ENCODE peak calls at places on chromosomes 5 and 9, in six cellular contexts. A is HCT116, L is fibroblast of lung, I is GM12865, J is body of pancreas, O is sigmoid colon. H is an unnamed sample.

GRCh38 chr5:128038641-128039040 is 44.9 kb upstream of the SLC12A2 start:
- DNase-seq in A (peak), L (peak), I (no peak), J (no peak), O (no peak), H (no peak)

GRCh38 chr5:134394932-134395331 is 16.7 kb downstream of the CDKN2AIPNL start:
- DNase-seq in A (no peak), L (peak), I (no peak), J (no peak), O (no peak), H (no peak)

GRCh38 chr5:181151146-181151545 is 3.8 kb downstream of the OR2V2 start:
- DNase-seq in A (no peak), L (no peak), I (peak), J (no peak), O (no peak), H (no peak)

GRCh38 chr5:172840077-172840777 is 6.2 kb downstream of the ERGIC1 start:
- DNase-seq in A (no peak), L (no peak), I (no peak), J (peak), O (no peak), H (no peak)

GRCh38 chr5:72387985-72388384 is 67.8 kb downstream of the PTCD2 start:
- DNase-seq in A (no peak), L (peak), I (no peak), J (no peak), O (no peak), H (no peak)

GRCh38 chr9:81771606-81772005 is 82.3 kb upstream of the TLE1 start:
- DNase-seq in A (no peak), L (peak), I (no peak), J (no peak), O (no peak), H (no peak)

GRCh38 chr9:9919174-9919573 is 693.6 kb downstream of the PTPRD start:
- DNase-seq in A (no peak), L (no peak), I (no peak), J (no peak), O (no peak), H (no peak)

GRCh38 chr5:159135896-159136531 is 36.3 kb upstream of the EBF1 start:
- DNase-seq in A (no peak), L (peak), I (no peak), J (no peak), O (no peak), H (no peak)

GRCh38 chr5:108295588-108296368 is 86.1 kb downstream of the FBXL17 start:
- DNase-seq in A (no peak), L (peak), I (no peak), J (no peak), O (no peak), H (no peak)

GRCh38 chr5:159781626-159782157 is 134.6 kb upstream of the ADRA1B start:
- DNase-seq in A (no peak), L (peak), I (no peak), J (no peak), O (no peak), H (no peak)

GRCh38 chr9:121651295-121652036 is at the start of gene DAB2IP:
- DNase-seq in A (no peak), L (peak), I (no peak), J (peak), O (peak), H (no peak)

GRCh38 chr9:133991964-133992779 is at the start of gene VAV2:
- DNase-seq in A (peak), L (peak), I (peak), J (peak), O (peak), H (peak)

GRCh38 chr5:79495311-79495710 is 18.6 kb downstream of the HOMER1 start:
- DNase-seq in A (no peak), L (peak), I (no peak), J (peak), O (no peak), H (no peak)

GRCh38 chr5:64214152-64214551 is 48.5 kb downstream of the RNF180 start:
- DNase-seq in A (no peak), L (no peak), I (no peak), J (no peak), O (no peak), H (no peak)

GRCh38 chr9:71725590-71726338 is 42.5 kb downstream of the CEMIP2 start:
- DNase-seq in A (peak), L (peak), I (no peak), J (no peak), O (no peak), H (peak)

GRCh38 chr5:166909926-166910325 is 1381.5 kb upstream of the WWC1 start:
- DNase-seq in A (no peak), L (no peak), I (no peak), J (no peak), O (no peak), H (no peak)

GRCh38 chr5:178453224-178453623 is 137.0 kb downstream of the COL23A1 start:
- DNase-seq in A (no peak), L (peak), I (no peak), J (no peak), O (no peak), H (no peak)

GRCh38 chr5:52457808-52458207 is 329.9 kb upstream of the ITGA1 start:
- DNase-seq in A (no peak), L (no peak), I (no peak), J (no peak), O (no peak), H (no peak)

GRCh38 chr5:37739817-37740261 is 100.0 kb downstream of the GDNF start:
- DNase-seq in A (no peak), L (peak), I (no peak), J (no peak), O (no peak), H (no peak)

GRCh38 chr9:108521063-108521462 is 334.7 kb downstream of the ACTL7B start:
- DNase-seq in A (no peak), L (peak), I (no peak), J (no peak), O (no peak), H (no peak)

GRCh38 chr5:133635051-133635450 is 22.7 kb upstream of the FSTL4 start:
- DNase-seq in A (no peak), L (peak), I (no peak), J (no peak), O (no peak), H (no peak)

GRCh38 chr9:136259836-136260235 is 14.2 kb upstream of the QSOX2 start:
- DNase-seq in A (no peak), L (no peak), I (no peak), J (no peak), O (no peak), H (no peak)

GRCh38 chr5:135386886-135387628 is 12.0 kb downstream of the MACROH2A1 start:
- DNase-seq in A (peak), L (peak), I (no peak), J (peak), O (no peak), H (no peak)

GRCh38 chr5:1975406-1975715 is 92.6 kb upstream of the IRX4 start:
- DNase-seq in A (no peak), L (no peak), I (no peak), J (peak), O (no peak), H (no peak)

GRCh38 chr9:109278216-109278615 is 42.6 kb downstream of the EPB41L4B start:
- DNase-seq in A (no peak), L (no peak), I (no peak), J (no peak), O (no peak), H (no peak)

GRCh38 chr9:69546265-69546664 is 125.9 kb downstream of the APBA1 start:
- DNase-seq in A (peak), L (peak), I (no peak), J (no peak), O (no peak), H (no peak)

GRCh38 chr9:125700791-125701190 is 6.2 kb downstream of the MAPKAP1 start:
- DNase-seq in A (no peak), L (peak), I (peak), J (no peak), O (no peak), H (no peak)

GRCh38 chr9:128892223-128892892 is 10.4 kb downstream of the LRRC8A start:
- DNase-seq in A (no peak), L (peak), I (no peak), J (peak), O (peak), H (peak)
- H3K4me3 ChIP-seq in A (no peak), L (no peak), I (no peak), J (no peak), O (peak), H (no peak)

GRCh38 chr9:15641301-15641700 is 88.5 kb downstream of the CCDC171 start:
- DNase-seq in A (no peak), L (no peak), I (no peak), J (no peak), O (no peak), H (no peak)

DNA sequence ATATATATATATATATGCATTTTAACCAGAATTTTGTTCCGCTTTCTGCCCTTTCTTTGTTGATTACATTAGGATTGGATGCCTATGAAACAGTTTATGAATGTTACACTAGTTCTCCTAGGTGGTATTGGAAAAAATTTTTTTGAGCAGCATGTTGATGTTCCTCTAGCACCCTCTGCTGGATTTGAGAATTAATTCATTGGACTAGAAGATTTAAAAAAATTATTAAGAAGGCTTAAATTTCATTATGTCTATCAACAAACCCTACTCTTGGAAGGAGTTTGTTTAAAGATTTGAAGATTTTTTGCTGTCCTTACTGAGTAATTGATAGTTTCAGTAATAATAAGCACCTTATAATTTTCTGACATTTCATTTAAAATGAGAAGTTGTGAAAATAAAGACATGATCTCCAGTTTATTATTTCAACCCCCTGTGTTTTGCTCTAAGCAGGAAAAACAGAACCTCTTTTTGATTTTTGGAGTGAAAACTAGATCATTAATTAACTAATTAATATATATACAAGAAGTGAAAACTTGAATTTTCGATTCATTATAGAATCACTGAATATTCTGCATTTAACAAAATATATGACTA is 89.6 kb downstream of the CCDC171 start:
- DNase-seq in A (peak), L (peak), I (peak), J (no peak), O (no peak), H (no peak)
- TF ChIP-seq CTCF in A (peak), L (peak), I (peak), J (peak), O (peak), H (peak)

GRCh38 chr5:93591323-93591945 is 8.4 kb downstream of the NR2F1 start:
- DNase-seq in A (no peak), L (no peak), I (no peak), J (no peak), O (no peak), H (no peak)
- H3K4me3 ChIP-seq in A (no peak), L (peak), I (no peak), J (no peak), O (no peak), H (no peak)

DNA sequence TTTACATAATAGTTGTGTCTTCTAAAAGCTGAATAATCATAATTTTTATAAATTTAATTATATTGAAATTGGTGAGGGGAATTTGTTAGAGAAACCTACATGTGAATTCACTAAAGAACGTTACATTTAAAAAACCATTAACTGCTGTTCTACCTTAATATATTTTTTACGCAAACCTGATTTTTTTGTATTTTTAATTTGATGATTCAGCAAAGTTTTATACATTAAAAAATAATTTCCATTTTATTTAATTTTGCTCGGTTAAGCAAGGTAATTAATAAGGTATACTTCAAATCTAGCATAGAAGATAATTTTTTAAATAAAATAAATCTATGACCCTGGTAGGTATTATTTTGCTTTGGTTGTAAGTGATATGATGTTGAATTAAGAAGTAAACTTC is 114.3 kb downstream of the SNCAIP start:
- DNase-seq in A (no peak), L (no peak), I (no peak), J (no peak), O (no peak), H (no peak)
- TF ChIP-seq CTCF in A (no peak), L (no peak), I (no peak), J (no peak), O (no peak), H (no peak)

GRCh38 chr9:37281541-37281940 is 141.0 kb upstream of the GRHPR start:
- DNase-seq in A (no peak), L (no peak), I (no peak), J (no peak), O (no peak), H (no peak)

GRCh38 chr9:37286530-37287175 is 135.8 kb upstream of the GRHPR start:
- DNase-seq in A (no peak), L (no peak), I (no peak), J (no peak), O (no peak), H (no peak)

GRCh38 chr9:37283730-37284235 is 138.7 kb upstream of the GRHPR start:
- DNase-seq in A (no peak), L (peak), I (peak), J (no peak), O (no peak), H (no peak)

GRCh38 chr9:37287317-37287716 is 135.2 kb upstream of the GRHPR start:
- DNase-seq in A (no peak), L (no peak), I (no peak), J (no peak), O (no peak), H (no peak)

DNA sequence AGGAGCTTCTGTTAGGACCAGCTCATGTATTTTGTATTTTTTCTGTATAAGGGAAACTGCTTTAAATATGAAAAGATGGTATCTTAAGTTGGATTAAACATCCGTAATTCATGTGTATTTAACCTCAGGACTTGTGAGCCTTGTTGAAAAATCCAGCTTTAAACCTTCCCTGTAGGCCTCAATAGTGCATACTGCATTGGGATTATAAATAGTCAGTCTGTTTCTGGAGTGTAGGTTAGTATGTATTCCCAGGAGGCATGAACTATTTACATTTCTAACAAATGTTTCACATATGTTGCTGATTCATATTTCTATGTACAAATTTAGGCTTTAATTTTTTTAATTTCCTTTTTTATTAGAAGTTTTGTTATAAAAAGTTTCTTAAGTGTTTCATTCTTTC is 137.9 kb upstream of the GRHPR start:
- DNase-seq in A (no peak), L (no peak), I (no peak), J (no peak), O (no peak), H (no peak)
- H3K4me3 ChIP-seq in A (no peak), L (no peak), I (peak), J (no peak), O (no peak), H (no peak)

DNA sequence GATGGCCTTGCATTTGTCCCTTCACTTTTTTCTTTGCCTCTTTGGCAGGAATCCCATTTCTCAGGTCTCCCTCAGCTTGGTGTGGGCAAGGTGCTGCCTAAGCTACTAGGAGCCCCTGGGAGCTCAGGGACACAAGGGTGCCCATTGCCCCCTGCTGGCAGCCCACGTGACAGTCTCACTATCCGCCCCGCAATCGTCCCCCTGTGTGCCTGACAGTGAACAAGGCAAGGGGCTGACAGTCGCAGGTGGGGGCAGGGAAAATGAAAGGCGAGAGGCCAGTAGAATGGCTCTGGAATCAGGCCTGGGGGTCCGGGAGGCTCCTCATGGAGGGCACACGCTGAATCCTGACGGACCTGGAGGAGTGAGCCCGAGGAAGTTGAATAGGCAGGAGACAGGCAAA is 2.0 kb upstream of the PCDH12 start:
- DNase-seq in A (no peak), L (no peak), I (no peak), J (no peak), O (no peak), H (no peak)
- TF ChIP-seq CTCF in A (peak), L (peak), I (peak), J (no peak), O (no peak), H (no peak)

DNA sequence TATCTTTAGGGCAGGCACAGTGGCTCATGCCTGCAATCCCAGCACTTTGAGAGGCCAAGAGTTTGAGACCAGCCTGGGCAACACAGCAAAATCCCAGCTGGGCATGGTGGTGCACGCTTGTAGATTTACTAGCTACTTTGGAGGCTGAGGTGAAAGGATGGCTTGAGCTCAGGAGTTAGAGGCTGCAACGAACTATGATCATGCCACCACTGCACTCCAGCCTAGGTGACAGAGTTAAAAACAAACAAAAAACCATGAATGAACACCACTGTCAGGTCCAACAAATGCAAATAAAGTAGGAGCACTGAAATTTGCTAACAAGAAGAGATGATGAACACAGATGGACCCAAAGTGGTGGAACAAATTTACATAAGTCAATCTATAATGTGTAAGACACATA is 4.9 kb downstream of the PTBP3 start:
- DNase-seq in A (no peak), L (no peak), I (no peak), J (no peak), O (no peak), H (no peak)
- H3K4me3 ChIP-seq in A (no peak), L (no peak), I (no peak), J (no peak), O (no peak), H (no peak)